ENCODE peak calls at places on chromosomes 16 and 17, in eight cellular contexts. One of them, this sample, is unnamed.

GRCh38 chr17:63474174-63474913 is 2.5 kb upstream of the ACE start:
- DNase-seq in HEK293T: no peak
- DNase-seq in cardiac muscle cell: no peak
- DNase-seq in smooth muscle cell of the brain vasculature: no peak
- DNase-seq in colonic mucosa: peak
- DNase-seq in posterior cingulate gyrus: no peak
- DNase-seq in neural crest cell: no peak
- DNase-seq in NCI-H774: peak
- DNase-seq in this sample: peak

GRCh38 chr17:76847031-76847430 is 21.2 kb upstream of the MGAT5B start:
- DNase-seq in posterior cingulate gyrus: no peak
- DNase-seq in cardiac muscle cell: no peak
- DNase-seq in neural crest cell: no peak
- DNase-seq in NCI-H774: no peak
- DNase-seq in colonic mucosa: no peak
- DNase-seq in smooth muscle cell of the brain vasculature: no peak
- DNase-seq in HEK293T: no peak
- DNase-seq in this sample: no peak

GRCh38 chr17:76138234-76138895 is 2.7 kb downstream of the FOXJ1 start:
- DNase-seq in posterior cingulate gyrus: peak
- DNase-seq in neural crest cell: peak
- DNase-seq in colonic mucosa: no peak
- DNase-seq in cardiac muscle cell: no peak
- DNase-seq in HEK293T: no peak
- DNase-seq in smooth muscle cell of the brain vasculature: no peak
- DNase-seq in NCI-H774: no peak
- DNase-seq in this sample: peak

GRCh38 chr17:37405955-37406634 is 541 bp downstream of the ACACA start:
- DNase-seq in NCI-H774: no peak
- DNase-seq in colonic mucosa: no peak
- DNase-seq in HEK293T: no peak
- DNase-seq in posterior cingulate gyrus: no peak
- DNase-seq in cardiac muscle cell: no peak
- DNase-seq in smooth muscle cell of the brain vasculature: no peak
- DNase-seq in neural crest cell: no peak
- DNase-seq in this sample: no peak

GRCh38 chr16:84341533-84342295 is 26.6 kb upstream of the ATP2C2 start:
- DNase-seq in HEK293T: no peak
- DNase-seq in smooth muscle cell of the brain vasculature: no peak
- DNase-seq in colonic mucosa: peak
- DNase-seq in cardiac muscle cell: no peak
- DNase-seq in posterior cingulate gyrus: no peak
- DNase-seq in NCI-H774: no peak
- DNase-seq in neural crest cell: no peak
- DNase-seq in this sample: no peak

GRCh38 chr16:81061307-81061640 is 15.8 kb downstream of the C16orf46 start:
- DNase-seq in smooth muscle cell of the brain vasculature: no peak
- DNase-seq in NCI-H774: no peak
- DNase-seq in neural crest cell: no peak
- DNase-seq in colonic mucosa: no peak
- DNase-seq in cardiac muscle cell: no peak
- DNase-seq in posterior cingulate gyrus: no peak
- DNase-seq in HEK293T: no peak
- DNase-seq in this sample: no peak

GRCh38 chr17:48297825-48298224 is 132.2 kb downstream of the SKAP1 start:
- DNase-seq in NCI-H774: no peak
- DNase-seq in smooth muscle cell of the brain vasculature: no peak
- DNase-seq in HEK293T: no peak
- DNase-seq in colonic mucosa: peak
- DNase-seq in cardiac muscle cell: no peak
- DNase-seq in posterior cingulate gyrus: no peak
- DNase-seq in neural crest cell: no peak
- DNase-seq in this sample: no peak

GRCh38 chr17:74892013-74892841 is 1.2 kb downstream of the FADS6 start:
- DNase-seq in HEK293T: no peak
- DNase-seq in smooth muscle cell of the brain vasculature: no peak
- DNase-seq in neural crest cell: no peak
- DNase-seq in posterior cingulate gyrus: no peak
- DNase-seq in cardiac muscle cell: no peak
- DNase-seq in colonic mucosa: no peak
- DNase-seq in NCI-H774: no peak
- DNase-seq in this sample: peak

GRCh38 chr16:54628796-54629625 is 301.7 kb upstream of the IRX5 start:
- DNase-seq in colonic mucosa: no peak
- DNase-seq in HEK293T: no peak
- DNase-seq in cardiac muscle cell: no peak
- DNase-seq in smooth muscle cell of the brain vasculature: no peak
- DNase-seq in NCI-H774: no peak
- DNase-seq in posterior cingulate gyrus: no peak
- DNase-seq in neural crest cell: no peak
- DNase-seq in this sample: peak

GRCh38 chr16:66562409-66562808 is 3.8 kb upstream of the CMTM1 start:
- DNase-seq in NCI-H774: no peak
- DNase-seq in neural crest cell: no peak
- DNase-seq in posterior cingulate gyrus: no peak
- DNase-seq in smooth muscle cell of the brain vasculature: no peak
- DNase-seq in colonic mucosa: no peak
- DNase-seq in HEK293T: no peak
- DNase-seq in cardiac muscle cell: no peak
- DNase-seq in this sample: no peak

GRCh38 chr17:67995568-67996191 is 589 bp downstream of the C17orf58 start:
- DNase-seq in neural crest cell: no peak
- DNase-seq in smooth muscle cell of the brain vasculature: no peak
- DNase-seq in NCI-H774: no peak
- DNase-seq in cardiac muscle cell: peak
- DNase-seq in posterior cingulate gyrus: peak
- DNase-seq in HEK293T: no peak
- DNase-seq in colonic mucosa: peak
- DNase-seq in this sample: peak

GRCh38 chr17:82767041-82767754 is 15.3 kb downstream of the TBCD start:
- DNase-seq in colonic mucosa: peak
- DNase-seq in posterior cingulate gyrus: peak
- DNase-seq in HEK293T: peak
- DNase-seq in neural crest cell: peak
- DNase-seq in smooth muscle cell of the brain vasculature: no peak
- DNase-seq in NCI-H774: peak
- DNase-seq in cardiac muscle cell: peak
- DNase-seq in this sample: peak

GRCh38 chr17:65190467-65191095 is 53.4 kb downstream of the RGS9 start:
- DNase-seq in smooth muscle cell of the brain vasculature: no peak
- DNase-seq in NCI-H774: no peak
- DNase-seq in cardiac muscle cell: no peak
- DNase-seq in colonic mucosa: no peak
- DNase-seq in HEK293T: no peak
- DNase-seq in posterior cingulate gyrus: no peak
- DNase-seq in neural crest cell: no peak
- DNase-seq in this sample: no peak

GRCh38 chr17:17990282-17990681 is 17.6 kb downstream of the DRC3 start:
- DNase-seq in NCI-H774: no peak
- DNase-seq in smooth muscle cell of the brain vasculature: no peak
- DNase-seq in HEK293T: no peak
- DNase-seq in colonic mucosa: no peak
- DNase-seq in posterior cingulate gyrus: no peak
- DNase-seq in neural crest cell: no peak
- DNase-seq in cardiac muscle cell: no peak
- DNase-seq in this sample: no peak

GRCh38 chr17:27853121-27853520 is 40.0 kb downstream of the LYRM9 start:
- DNase-seq in HEK293T: no peak
- DNase-seq in NCI-H774: no peak
- DNase-seq in colonic mucosa: no peak
- DNase-seq in smooth muscle cell of the brain vasculature: no peak
- DNase-seq in cardiac muscle cell: no peak
- DNase-seq in posterior cingulate gyrus: no peak
- DNase-seq in neural crest cell: no peak
- DNase-seq in this sample: no peak

GRCh38 chr16:65660390-65660789 is 538.5 kb upstream of the CDH11 start:
- DNase-seq in posterior cingulate gyrus: no peak
- DNase-seq in cardiac muscle cell: no peak
- DNase-seq in neural crest cell: no peak
- DNase-seq in colonic mucosa: no peak
- DNase-seq in NCI-H774: no peak
- DNase-seq in HEK293T: no peak
- DNase-seq in smooth muscle cell of the brain vasculature: no peak
- DNase-seq in this sample: no peak

GRCh38 chr17:45050680-45051059 is 762 bp downstream of the DCAKD start:
- DNase-seq in HEK293T: no peak
- DNase-seq in NCI-H774: no peak
- DNase-seq in cardiac muscle cell: no peak
- DNase-seq in smooth muscle cell of the brain vasculature: no peak
- DNase-seq in colonic mucosa: peak
- DNase-seq in posterior cingulate gyrus: no peak
- DNase-seq in neural crest cell: no peak
- DNase-seq in this sample: no peak

GRCh38 chr17:49249292-49249794 is 18.8 kb upstream of the PHOSPHO1 start:
- DNase-seq in NCI-H774: no peak
- DNase-seq in posterior cingulate gyrus: no peak
- DNase-seq in colonic mucosa: no peak
- DNase-seq in HEK293T: no peak
- DNase-seq in smooth muscle cell of the brain vasculature: no peak
- DNase-seq in cardiac muscle cell: peak
- DNase-seq in neural crest cell: no peak
- DNase-seq in this sample: no peak

This sample was measured in body of pancreas.